ENCODE peak calls at places on chromosomes 6 and 20, in four cellular contexts. K is CD8-positive, alpha-beta memory T cell; F is SJSA1; A is CD8-positive, alpha-beta T cell. S is an unnamed sample.

GRCh38 chr20:2849529-2849928 is 9.0 kb downstream of the VPS16 start:
- DNase-seq in A (no peak), K (no peak), F (no peak), S (no peak)

GRCh38 chr6:43125119-43125518 is 46.0 kb upstream of the SRF start:
- DNase-seq in K (no peak), A (no peak), F (no peak), S (no peak)

GRCh38 chr6:156703719-156704118 is 73.5 kb upstream of the ARID1B start:
- DNase-seq in K (no peak), A (no peak), F (no peak), S (no peak)

GRCh38 chr6:84026721-84027164 is 6.8 kb upstream of the MRAP2 start:
- DNase-seq in K (no peak), F (no peak), A (no peak), S (no peak)

GRCh38 chr6:138970856-138971425 is 17.1 kb downstream of the REPS1 start:
- DNase-seq in A (no peak), F (peak; percentile 64), K (no peak), S (no peak)

GRCh38 chr6:37251211-37251610 is 6.4 kb upstream of the TBC1D22B start:
- DNase-seq in A (no peak), F (no peak), K (no peak), S (no peak)

GRCh38 chr20:5657873-5658200 is 92.4 kb upstream of the SHLD1 start:
- DNase-seq in K (no peak), F (no peak), A (no peak), S (no peak)

GRCh38 chr6:157335829-157336228 is 12.5 kb upstream of the TMEM242 start:
- DNase-seq in A (no peak), F (no peak), K (no peak), S (no peak)

GRCh38 chr20:45779011-45779915 is 12.4 kb downstream of the WFDC3 start:
- DNase-seq in F (peak; percentile 99), A (no peak), K (no peak), S (no peak)

GRCh38 chr6:151027295-151027747 is 161.8 kb downstream of the MTHFD1L start:
- DNase-seq in K (no peak), A (no peak), F (no peak), S (no peak)

GRCh38 chr6:151023346-151023745 is 157.8 kb downstream of the MTHFD1L start:
- DNase-seq in F (no peak), A (no peak), K (no peak), S (no peak)

GRCh38 chr6:151026021-151026663 is 160.6 kb downstream of the MTHFD1L start:
- DNase-seq in F (no peak), A (no peak), K (no peak), S (no peak)

GRCh38 chr6:151024597-151024996 is 159.1 kb downstream of the MTHFD1L start:
- DNase-seq in K (no peak), F (no peak), A (no peak), S (no peak)

GRCh38 chr6:151025076-151025475 is 159.6 kb downstream of the MTHFD1L start:
- DNase-seq in A (no peak), K (no peak), F (no peak), S (no peak)
- H3K27ac ChIP-seq in A (no peak overlapping the region), K (no peak overlapping the region), F (no peak overlapping the region), S (no peak overlapping the region)

DNA sequence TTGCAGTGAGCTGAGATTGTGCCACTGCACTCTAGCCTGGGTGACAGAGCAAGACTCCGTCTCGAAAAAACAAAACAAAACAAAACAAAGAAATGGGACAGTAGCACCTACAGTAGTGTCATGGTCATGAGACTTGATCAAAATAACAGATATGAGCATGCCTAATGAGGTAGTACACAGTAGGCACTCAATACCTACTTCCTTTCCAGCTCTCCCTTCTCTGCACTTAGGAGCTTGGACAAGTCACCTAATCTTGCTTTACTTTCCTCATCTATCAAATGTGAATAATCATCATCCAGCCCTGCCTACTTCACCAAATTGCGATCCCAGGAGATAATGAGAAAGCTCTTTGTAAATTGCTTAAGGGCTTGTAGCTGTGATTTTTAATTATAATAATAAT is 55.4 kb upstream of the EPB41L1 start:
- DNase-seq in F (no peak), A (no peak), K (no peak), S (no peak)
- H3K27ac ChIP-seq in F (no peak overlapping the region), A (no peak overlapping the region), K (no peak overlapping the region), S (no peak overlapping the region)

DNA sequence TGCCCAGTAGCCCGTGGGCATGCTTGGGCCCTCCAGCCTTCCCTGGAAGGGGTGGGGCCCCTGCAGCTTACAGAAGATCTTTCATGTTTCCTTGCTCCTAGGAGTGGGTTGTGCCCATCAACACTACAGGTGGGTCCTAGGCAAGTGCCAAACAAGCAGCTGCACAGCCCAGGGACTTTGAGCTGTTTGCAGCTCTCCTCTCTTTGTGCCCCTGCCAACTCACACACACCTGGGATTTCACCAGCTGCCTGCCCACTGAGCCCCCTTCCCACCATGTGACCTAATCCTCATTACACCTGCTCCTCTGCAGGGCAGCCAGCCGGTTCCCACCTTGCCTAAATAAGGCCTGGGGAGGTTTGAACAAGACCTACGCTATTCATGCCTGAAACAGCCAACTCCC is 92.7 kb upstream of the SOX4 start:
- DNase-seq in K (no peak), A (no peak), F (no peak), S (no peak)
- H3K27ac ChIP-seq in K (no peak overlapping the region), A (no peak overlapping the region), F (no peak overlapping the region), S (no peak overlapping the region)

DNA sequence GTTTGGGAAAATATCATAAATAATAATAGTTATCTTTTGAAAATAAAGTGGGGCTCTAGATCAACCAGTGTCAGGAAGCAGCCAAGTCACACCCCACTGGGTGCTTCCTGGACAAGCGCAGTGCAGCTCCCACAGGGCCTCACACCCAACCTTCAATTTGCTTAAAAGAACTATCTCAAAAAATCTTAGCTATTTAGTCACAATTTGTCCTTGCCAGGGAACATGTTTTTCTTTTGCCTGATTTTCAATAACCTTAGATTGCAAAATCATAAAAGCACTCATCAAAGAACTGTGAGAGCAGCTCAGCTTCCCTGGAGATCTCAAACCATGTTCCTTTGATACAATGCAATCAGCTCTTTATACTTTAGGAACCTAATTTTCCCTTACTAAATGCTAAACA is 1.6 kb upstream of the NCOA7 start:
- DNase-seq in F (no peak), K (no peak), A (no peak), S (no peak)
- H3K27ac ChIP-seq in F (no peak overlapping the region), K (peak overlapping the region; percentile 84), A (peak overlapping the region; percentile 72), S (peak overlapping the region; percentile 97)

DNA sequence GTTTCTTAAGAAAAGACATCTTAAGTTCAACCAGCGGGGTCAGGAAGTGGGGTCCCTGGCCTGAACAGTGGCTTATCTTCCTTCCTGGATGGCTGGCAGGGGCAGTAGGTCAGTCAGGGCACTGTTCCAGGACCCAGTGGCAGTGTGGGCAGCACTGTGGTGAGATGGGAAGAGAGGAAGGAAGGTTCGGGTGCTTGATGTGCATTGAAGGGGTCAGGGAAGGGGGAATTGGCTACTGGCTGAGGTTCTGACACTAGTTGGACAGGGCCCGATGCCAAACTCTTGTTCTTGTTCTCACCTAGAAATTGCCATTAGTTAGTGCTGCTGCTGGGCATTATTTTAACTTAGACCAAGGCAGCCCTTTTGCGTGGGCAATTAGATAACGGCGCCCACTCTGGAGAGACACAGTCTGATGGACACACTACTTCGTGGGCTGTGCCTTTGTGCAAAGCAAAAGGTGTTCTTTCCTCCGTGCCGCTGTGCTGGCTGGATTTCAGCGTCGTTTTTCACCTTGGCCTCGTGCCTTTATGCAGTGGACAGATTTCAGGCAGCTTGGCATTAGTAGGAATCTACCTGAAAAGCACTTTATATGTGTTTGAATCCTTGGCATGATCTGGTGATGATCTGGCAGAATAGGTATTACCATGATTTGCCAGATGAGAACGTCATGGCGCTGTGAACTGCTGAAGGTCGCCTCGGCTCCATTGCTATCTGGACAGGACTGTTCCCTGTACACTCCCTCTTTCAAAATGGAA is 30.3 kb downstream of the UTRN start:
- DNase-seq in A (no peak), F (no peak), K (no peak), S (no peak)
- H3K27ac ChIP-seq in A (no peak overlapping the region), F (no peak overlapping the region), K (no peak overlapping the region), S (no peak overlapping the region)

GRCh38 chr20:15977758-15978157 is 595.5 kb downstream of the KIF16B start:
- DNase-seq in K (no peak), F (no peak), A (no peak), S (no peak)
- H3K27ac ChIP-seq in K (no peak overlapping the region), F (no peak overlapping the region), A (no peak overlapping the region), S (no peak overlapping the region)

GRCh38 chr20:4084721-4085120 is 69.4 kb upstream of the RNF24 start:
- DNase-seq in K (no peak), F (no peak), A (no peak), S (no peak)
- H3K27ac ChIP-seq in K (no peak overlapping the region), F (no peak overlapping the region), A (no peak overlapping the region), S (no peak overlapping the region)

DNA sequence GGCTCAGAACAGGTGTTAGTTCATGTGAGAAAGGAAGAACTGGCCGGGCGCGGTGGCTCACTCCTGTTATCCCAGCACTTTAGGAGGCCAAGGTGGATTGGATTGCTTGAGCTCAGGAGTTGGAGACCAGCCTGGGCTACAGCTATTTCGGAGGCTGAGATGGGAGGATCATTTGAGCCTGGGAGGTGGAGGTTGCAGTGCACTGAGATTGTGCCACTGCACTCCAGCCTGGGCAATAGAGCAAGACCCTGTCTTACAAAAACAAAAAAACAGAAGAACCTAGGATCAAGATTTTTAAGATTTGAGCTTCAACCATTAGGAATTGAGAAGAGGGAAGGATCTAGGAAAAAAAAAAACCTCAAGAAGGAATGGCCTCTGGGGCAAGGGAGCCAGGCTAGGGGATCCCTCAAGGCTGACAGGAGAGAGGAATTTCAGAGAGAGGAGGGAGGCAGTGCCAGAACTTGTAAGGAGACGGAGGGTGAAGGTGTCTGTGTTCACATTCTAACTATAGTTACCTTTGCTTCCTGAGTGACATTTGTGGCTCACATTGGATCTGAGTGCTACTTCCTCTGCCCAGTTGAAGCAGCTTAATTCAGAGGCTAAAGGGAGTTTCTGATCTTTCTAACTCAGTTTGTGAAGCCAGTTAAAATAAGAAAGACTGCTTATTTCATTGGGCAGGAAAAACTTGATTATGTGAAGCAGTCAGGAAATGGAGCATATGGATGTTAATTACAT is 26.1 kb downstream of the CHMP4B start:
- DNase-seq in A (no peak), K (no peak), F (no peak), S (no peak)
- H3K27ac ChIP-seq in A (no peak overlapping the region), K (no peak overlapping the region), F (no peak overlapping the region), S (no peak overlapping the region)

DNA sequence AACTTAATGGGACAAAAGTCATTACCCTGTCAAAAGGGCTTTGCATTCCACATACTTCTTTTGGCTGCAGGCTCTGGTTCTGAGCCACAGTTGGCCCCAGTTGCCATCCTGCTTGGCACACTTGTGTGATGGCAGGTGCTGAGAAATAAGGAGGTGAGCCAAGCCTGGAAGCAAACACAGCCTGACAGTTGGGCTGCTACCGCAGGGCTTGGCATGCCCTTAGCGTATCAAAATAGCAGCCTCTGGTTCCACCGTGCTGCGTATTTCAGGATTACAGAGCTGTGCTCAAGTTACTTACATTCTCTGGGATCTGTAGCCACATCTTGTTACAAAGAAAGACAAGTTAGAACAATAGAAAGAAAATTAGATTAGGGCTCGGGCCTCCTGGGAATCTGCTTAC is 11.1 kb downstream of the MTHFD1L start:
- DNase-seq in F (no peak), A (no peak), K (no peak), S (no peak)
- H3K27ac ChIP-seq in F (no peak overlapping the region), A (no peak overlapping the region), K (no peak overlapping the region), S (no peak overlapping the region)

GRCh38 chr20:47411161-47411560 is 54.7 kb upstream of the ZMYND8 start:
- DNase-seq in A (no peak), F (no peak), K (no peak), S (no peak)
- H3K27ac ChIP-seq in A (no peak overlapping the region), F (no peak overlapping the region), K (no peak overlapping the region), S (peak overlapping the region; percentile 73)